ENCODE peak calls at places on chromosomes 6 and 20, in nine cellular contexts. P, R, O, N, V, S, J, C and U are unnamed samples.

GRCh38 chr6:71602385-71602949 is 283.9 kb upstream of the RIMS1 start:
- DNase-seq in C (no peak), R (no peak), V (no peak), P (no peak), N (no peak), S (no peak), O (no peak), J (no peak), U (no peak)

GRCh38 chr20:21701171-21701876 is 4.1 kb upstream of the PAX1 start:
- DNase-seq in S (no peak), R (no peak), V (no peak), P (no peak), O (no peak), J (no peak), C (no peak), N (no peak), U (peak; percentile 43)

GRCh38 chr6:106360410-106360988 is at the start of gene CRYBG1:
- DNase-seq in C (peak; percentile 45), N (peak; percentile 63), S (peak; percentile 87), O (peak; percentile 25), V (peak; percentile 93), J (no peak), R (peak; percentile 84), P (no peak), U (peak; percentile 91)

GRCh38 chr6:90399970-90400369 is 103.3 kb upstream of the BACH2 start:
- DNase-seq in S (no peak), R (no peak), C (no peak), P (no peak), O (no peak), N (peak; percentile 38), V (no peak), J (no peak), U (no peak)

GRCh38 chr6:134936927-134937326 is 13.0 kb downstream of the ALDH8A1 start:
- DNase-seq in V (no peak), R (no peak), P (no peak), O (no peak), N (no peak), S (no peak), J (no peak), C (no peak), U (no peak)

GRCh38 chr6:7721654-7722053 is 4.2 kb upstream of the BMP6 start:
- DNase-seq in N (no peak), O (no peak), P (no peak), S (no peak), V (no peak), R (no peak), J (no peak), C (no peak), U (no peak)

GRCh38 chr6:27582928-27583725 is 110.2 kb upstream of the ZNF184 start:
- DNase-seq in N (no peak), O (no peak), V (no peak), J (no peak), R (no peak), S (peak; percentile 21), C (no peak), P (peak; percentile 77), U (no peak)

GRCh38 chr6:158165919-158166416 is 2.1 kb downstream of the SERAC1 start:
- DNase-seq in N (no peak), P (no peak), O (no peak), S (no peak), J (no peak), C (no peak), V (no peak), R (no peak), U (no peak)

GRCh38 chr6:42821846-42822245 is 40.0 kb downstream of the BICRAL start:
- DNase-seq in V (no peak), S (no peak), C (no peak), R (no peak), J (no peak), N (no peak), O (no peak), P (no peak), U (no peak)

GRCh38 chr6:111254779-111255166 is 167.5 kb downstream of the SLC16A10 start:
- DNase-seq in N (no peak), P (no peak), V (no peak), S (no peak), R (no peak), C (no peak), J (no peak), O (no peak), U (no peak)

GRCh38 chr6:79694156-79694555 is 63.0 kb downstream of the SH3BGRL2 start:
- DNase-seq in P (no peak), J (no peak), N (no peak), V (no peak), O (no peak), C (no peak), R (no peak), S (no peak), U (no peak)

GRCh38 chr6:130313206-130313605 is 52.6 kb upstream of the TMEM200A start:
- DNase-seq in N (no peak), J (no peak), C (no peak), V (no peak), O (no peak), S (no peak), P (no peak), R (no peak), U (no peak)

GRCh38 chr6:158960046-158960445 is 40.0 kb downstream of the RSPH3 start:
- DNase-seq in P (no peak), V (no peak), O (no peak), N (no peak), C (no peak), R (no peak), S (no peak), J (no peak), U (no peak)

GRCh38 chr6:11076540-11076939 is 17.1 kb upstream of the SMIM13 start:
- DNase-seq in P (no peak), V (no peak), N (no peak), O (no peak), J (no peak), S (no peak), C (no peak), R (no peak), U (no peak)

GRCh38 chr20:10618611-10619245 is 55.1 kb downstream of the JAG1 start:
- DNase-seq in P (no peak), S (no peak), O (no peak), R (no peak), C (no peak), V (no peak), N (no peak), J (no peak), U (no peak)

GRCh38 chr6:32972353-32973143 is 4.2 kb downstream of the BRD2 start:
- DNase-seq in J (no peak), R (no peak), O (no peak), P (no peak), S (peak; percentile 34), V (peak; percentile 88), C (peak; percentile 46), N (peak; percentile 63), U (peak; percentile 94)

GRCh38 chr6:170344631-170345576 is 38.3 kb downstream of the FAM120B start:
- DNase-seq in N (no peak), V (no peak), P (peak; percentile 85), S (no peak), R (no peak), O (no peak), J (peak; percentile 60), C (no peak), U (no peak)

GRCh38 chr6:44115866-44116265 is 11.4 kb downstream of the MRPL14 start:
- DNase-seq in V (no peak), J (no peak), S (no peak), C (no peak), O (no peak), N (no peak), P (no peak), R (no peak), U (no peak)

GRCh38 chr6:151213352-151213751 is 26.4 kb upstream of the AKAP12 start:
- DNase-seq in C (no peak), V (no peak), R (no peak), O (no peak), J (no peak), N (no peak), P (no peak), S (no peak), U (no peak)

DNA sequence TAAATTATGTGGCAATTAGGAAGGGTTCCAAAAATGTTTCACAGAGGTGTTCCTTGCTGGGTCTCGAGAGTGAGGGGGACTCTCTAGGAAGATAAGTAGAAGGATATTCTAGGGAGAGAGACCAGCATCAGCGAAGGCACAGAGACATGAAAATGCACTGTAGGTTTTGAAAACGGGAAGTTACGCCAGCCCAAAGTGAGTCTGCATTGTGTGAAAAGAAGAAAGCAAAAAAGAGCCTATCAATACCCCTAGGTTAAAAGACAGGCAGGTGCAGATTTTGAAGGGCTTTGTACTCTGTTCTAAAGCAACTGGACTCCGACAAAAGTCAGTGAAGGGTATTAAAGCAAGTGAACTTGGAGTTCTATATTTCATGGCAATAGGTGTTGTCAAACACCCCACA is 25.7 kb upstream of the MRAP2 start:
- DNase-seq in J (no peak), S (no peak), C (no peak), N (no peak), P (no peak), O (no peak), V (no peak), R (no peak), U (no peak)
- H3K4me3 ChIP-seq in J (no peak overlapping the region), S (no peak overlapping the region), C (no peak overlapping the region), N (no peak overlapping the region), P (no peak overlapping the region), O (no peak overlapping the region), V (no peak overlapping the region), R (no peak overlapping the region), U (no peak overlapping the region)

DNA sequence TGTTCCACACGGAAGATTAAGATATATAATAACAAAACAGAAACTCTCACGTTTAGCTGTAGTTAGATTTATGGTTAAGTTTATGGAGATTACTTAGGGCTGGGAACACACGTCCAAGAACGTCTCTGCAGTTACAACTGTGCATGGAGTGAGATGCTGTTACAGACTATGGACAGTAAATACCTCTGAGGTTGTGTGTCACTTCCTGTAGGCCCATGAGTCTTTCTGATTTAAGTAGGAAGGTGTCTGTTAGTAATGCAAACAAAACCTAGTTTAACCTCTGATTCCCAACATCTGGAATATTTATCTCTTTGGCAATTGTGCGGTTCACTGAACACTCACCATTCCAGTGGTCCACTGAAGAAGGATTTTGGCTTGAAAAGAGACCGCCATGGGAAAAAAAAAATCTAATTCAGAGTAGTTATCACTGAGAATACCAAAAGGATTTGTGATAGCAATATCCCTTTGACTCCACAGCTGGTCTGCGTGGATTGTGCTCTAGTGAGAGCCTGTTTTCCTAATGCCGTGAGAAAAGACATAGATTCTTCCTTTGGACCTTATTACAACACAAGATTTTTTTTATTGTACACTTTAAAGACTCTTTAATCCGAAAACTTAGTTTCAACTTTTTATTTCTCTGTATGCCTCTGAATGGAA is 478.2 kb upstream of the CITED2 start:
- DNase-seq in O (no peak), S (no peak), R (no peak), C (no peak), J (no peak), P (peak; percentile 56), N (no peak), V (no peak), U (no peak)
- H3K27ac ChIP-seq in O (peak overlapping the region; percentile 11), S (no peak overlapping the region), R (no peak overlapping the region), C (no peak overlapping the region), J (peak overlapping the region; percentile 37), P (peak overlapping the region; percentile 13), N (no peak overlapping the region), V (no peak overlapping the region), U (no peak overlapping the region)

GRCh38 chr6:3635482-3635881 is 116.0 kb downstream of the PXDC1 start:
- DNase-seq in J (no peak), V (no peak), S (no peak), R (no peak), C (no peak), O (no peak), P (no peak), N (no peak), U (no peak)
- H3K4me3 ChIP-seq in J (no peak overlapping the region), V (no peak overlapping the region), S (no peak overlapping the region), R (no peak overlapping the region), C (no peak overlapping the region), O (no peak overlapping the region), P (no peak overlapping the region), N (no peak overlapping the region), U (no peak overlapping the region)

GRCh38 chr6:154501287-154501868 is 9.1 kb downstream of the CNKSR3 start:
- DNase-seq in O (no peak), R (no peak), P (no peak), V (no peak), S (no peak), J (no peak), C (no peak), N (no peak), U (no peak)
- H3K27ac ChIP-seq in O (no peak overlapping the region), R (no peak overlapping the region), P (no peak overlapping the region), V (no peak overlapping the region), S (peak overlapping the region; percentile 20), J (peak overlapping the region; percentile 6), C (no peak overlapping the region), N (no peak overlapping the region), U (no peak overlapping the region)